ENCODE peak calls at places on chromosomes 7 and 10, in four cellular contexts. L, E, C and K are unnamed samples.

GRCh38 chr7:114860196-114860595 is 61.7 kb upstream of the MDFIC start:
- DNase-seq in L (no peak), E (no peak), C (no peak), K (no peak)

GRCh38 chr10:98020784-98021183 is 9.6 kb downstream of the CRTAC1 start:
- DNase-seq in L (no peak), E (no peak), C (no peak), K (no peak)

GRCh38 chr10:119803264-119803663 is 69.4 kb downstream of the MCMBP start:
- DNase-seq in L (no peak), E (no peak), C (no peak), K (no peak)

GRCh38 chr10:88390041-88390440 is 193.1 kb downstream of the RNLS start:
- DNase-seq in L (no peak), E (no peak), C (no peak), K (no peak)

GRCh38 chr10:74542077-74542476 is 284.3 kb upstream of the KAT6B start:
- DNase-seq in L (no peak), E (no peak), C (no peak), K (no peak)

GRCh38 chr7:1401011-1401410 is 58.3 kb downstream of the MICALL2 start:
- DNase-seq in L (no peak), E (no peak), C (no peak), K (no peak)

GRCh38 chr10:129773359-129773990 is 190.6 kb downstream of the EBF3 start:
- DNase-seq in L (no peak), E (no peak), C (no peak), K (no peak)

GRCh38 chr10:80713398-80713928 is 175.8 kb downstream of the SH2D4B start:
- DNase-seq in L (no peak), E (no peak), C (no peak), K (no peak)

GRCh38 chr10:119409906-119410305 is 132.6 kb downstream of the RGS10 start:
- DNase-seq in L (no peak), E (no peak), C (no peak), K (no peak)

GRCh38 chr7:143492043-143492471 is 14.4 kb downstream of the TAS2R41 start:
- DNase-seq in L (no peak), E (no peak), C (no peak), K (no peak)